ENCODE peak calls at places on chromosomes 1 and 21, in six cellular contexts. Q is anterior cingulate cortex; K is endothelial cell; S is pancreas; E is CD8-positive, alpha-beta T cell; Y is NCI-H1105 treated with DMSO at 0.1 percent for 48 hours. V is an unnamed sample.

GRCh38 chr1:66598670-66599069 is 64.7 kb downstream of the SGIP1 start:
- DNase-seq in Q (no peak), K (no peak), S (no peak), E (no peak), Y (no peak), V (no peak)

GRCh38 chr1:117573386-117574040 is 32.3 kb upstream of the TENT5C start:
- DNase-seq in Q (no peak), K (no peak), S (no peak), E (no peak), Y (no peak), V (no peak)

GRCh38 chr1:181685216-181685615 is 201.9 kb downstream of the CACNA1E start:
- DNase-seq in Q (no peak), K (no peak), S (no peak), E (no peak), Y (no peak), V (no peak)

GRCh38 chr1:39395357-39395831 is 96.0 kb upstream of the BMP8A start:
- DNase-seq in Q (no peak), K (no peak), S (no peak), E (no peak), Y (no peak), V (no peak)

GRCh38 chr1:5913876-5914275 is 78.3 kb downstream of the NPHP4 start:
- DNase-seq in Q (no peak), K (no peak), S (no peak), E (no peak), Y (no peak), V (no peak)

GRCh38 chr1:59879556-59879955 is 47.0 kb downstream of the CYP2J2 start:
- DNase-seq in Q (peak), K (peak), S (no peak), E (peak), Y (peak), V (peak)

GRCh38 chr1:114315601-114316000 is 161.9 kb upstream of the SYT6 start:
- DNase-seq in Q (no peak), K (no peak), S (no peak), E (no peak), Y (no peak), V (no peak)

GRCh38 chr1:227899141-227899819 is 48.5 kb downstream of the WNT9A start:
- DNase-seq in Q (no peak), K (peak), S (no peak), E (peak), Y (no peak), V (peak)

GRCh38 chr1:169833179-169833901 is 38.6 kb upstream of the METTL18 start:
- DNase-seq in Q (no peak), K (no peak), S (no peak), E (no peak), Y (no peak), V (no peak)

GRCh38 chr1:10691740-10692125 is 104.7 kb downstream of the CASZ1 start:
- DNase-seq in Q (no peak), K (no peak), S (no peak), E (no peak), Y (no peak), V (no peak)

GRCh38 chr1:162541619-162542141 is 19.8 kb upstream of the UAP1 start:
- DNase-seq in Q (no peak), K (no peak), S (no peak), E (no peak), Y (no peak), V (no peak)

GRCh38 chr1:55589656-55590297 is 374.6 kb upstream of the USP24 start:
- DNase-seq in Q (no peak), K (no peak), S (no peak), E (no peak), Y (no peak), V (no peak)

GRCh38 chr1:231949277-231950122 is 322.9 kb downstream of the DISC1 start:
- DNase-seq in Q (no peak), K (no peak), S (no peak), E (no peak), Y (no peak), V (no peak)

GRCh38 chr1:216222302-216222701 is 200.9 kb downstream of the USH2A start:
- DNase-seq in Q (no peak), K (no peak), S (no peak), E (no peak), Y (no peak), V (no peak)

GRCh38 chr1:13543927-13544556 is 30.2 kb upstream of the LRRC38 start:
- DNase-seq in Q (peak), K (peak), S (no peak), E (no peak), Y (no peak), V (no peak)

GRCh38 chr1:16970132-16970910 is 10.1 kb downstream of the MFAP2 start:
- DNase-seq in Q (no peak), K (no peak), S (no peak), E (no peak), Y (no peak), V (no peak)

GRCh38 chr1:2871246-2871815 is 69.8 kb upstream of the TTC34 start:
- DNase-seq in Q (no peak), K (no peak), S (no peak), E (no peak), Y (no peak), V (no peak)

GRCh38 chr1:24506706-24507422 is 4.2 kb downstream of the RCAN3 start:
- DNase-seq in Q (no peak), K (no peak), S (no peak), E (peak), Y (no peak), V (no peak)

GRCh38 chr1:112265946-112266345 is 130.1 kb upstream of the CTTNBP2NL start:
- DNase-seq in Q (no peak), K (no peak), S (no peak), E (no peak), Y (no peak), V (no peak)

GRCh38 chr21:16424331-16424749 is 694.6 kb downstream of the USP25 start:
- DNase-seq in Q (no peak), K (no peak), S (no peak), E (no peak), Y (no peak), V (no peak)

GRCh38 chr1:29468501-29468900 is 232.2 kb downstream of the PTPRU start:
- DNase-seq in Q (no peak), K (no peak), S (no peak), E (no peak), Y (no peak), V (no peak)

GRCh38 chr1:39391741-39392679 is 99.4 kb upstream of the BMP8A start:
- DNase-seq in Q (peak), K (no peak), S (no peak), E (no peak), Y (no peak), V (peak)

GRCh38 chr1:168504064-168504837 is 39.5 kb downstream of the XCL2 start:
- DNase-seq in Q (no peak), K (no peak), S (no peak), E (no peak), Y (no peak), V (peak)

GRCh38 chr1:231828182-231828920 is 201.8 kb downstream of the DISC1 start:
- DNase-seq in Q (no peak), K (no peak), S (no peak), E (no peak), Y (no peak), V (no peak)

GRCh38 chr1:165911609-165912281 is 84.3 kb downstream of the UCK2 start:
- DNase-seq in Q (no peak), K (no peak), S (no peak), E (no peak), Y (no peak), V (peak)

GRCh38 chr1:204920511-204920910 is 49.8 kb downstream of the NFASC start:
- DNase-seq in Q (no peak), K (no peak), S (no peak), E (no peak), Y (no peak), V (no peak)

GRCh38 chr1:155940531-155940992 is 876 bp upstream of the RXFP4 start:
- DNase-seq in Q (no peak), K (peak), S (no peak), E (no peak), Y (no peak), V (no peak)

GRCh38 chr1:43285269-43285986 is at the start of gene C1orf210:
- DNase-seq in Q (no peak), K (no peak), S (peak), E (no peak), Y (peak), V (peak)